ENCODE peak calls at places on chromosomes 3 and 15, in six cellular contexts. Z is ELR; X is stimulated activated CD4-positive, alpha-beta T cell treated with anti-CD3 and anti-CD28 coated beads, Interleukin-4, amount 100 ng/mL, for 4 hours; L is nucleus accumbens; I is cardiac muscle cell; V is stimulated activated naive CD8-positive, alpha-beta T cell treated with anti-CD3 and anti-CD28 coated beads, Interleukin-15, Interleukin-2, amounts not matched to agents 100 U/mL and 50 U/mL, for 24 hours. K is an unnamed sample.

GRCh38 chr15:38398134-38398533 is 55.8 kb upstream of the FAM98B start:
- DNase-seq in V (no peak), L (no peak), Z (peak), X (no peak), I (no peak), K (peak)

GRCh38 chr3:31004025-31004678 is 109.7 kb upstream of the GADL1 start:
- DNase-seq in L (no peak), V (no peak), X (no peak), Z (peak), I (peak), K (peak)

GRCh38 chr3:72036899-72037298 is 252.0 kb upstream of the PROK2 start:
- DNase-seq in L (no peak), I (no peak), V (no peak), X (no peak), Z (no peak), K (peak)

GRCh38 chr15:82571722-82572222 is 31.5 kb upstream of the RPS17 start:
- DNase-seq in L (peak), I (peak), X (no peak), V (no peak), Z (peak), K (peak)

GRCh38 chr3:73556520-73557371 is 68.0 kb downstream of the PDZRN3 start:
- DNase-seq in X (no peak), I (peak), Z (no peak), L (no peak), V (no peak), K (peak)

GRCh38 chr3:126300761-126301481 is 56.3 kb downstream of the KLF15 start:
- DNase-seq in Z (no peak), X (no peak), I (no peak), V (no peak), L (peak), K (no peak)

GRCh38 chr3:40681658-40682055 is 156.9 kb downstream of the ZNF621 start:
- DNase-seq in L (no peak), Z (no peak), X (no peak), I (no peak), V (no peak), K (peak)

GRCh38 chr15:70299931-70300858 is 202.5 kb upstream of the TLE3 start:
- DNase-seq in L (no peak), V (peak), I (no peak), X (peak), Z (no peak), K (no peak)

GRCh38 chr3:116020495-116020894 is 397.2 kb downstream of the GAP43 start:
- DNase-seq in X (no peak), V (no peak), L (no peak), Z (peak), I (no peak), K (no peak)

GRCh38 chr3:196179380-196180308 is 31.6 kb downstream of the ZDHHC19 start:
- DNase-seq in L (peak), Z (peak), I (no peak), V (peak), X (peak), K (peak)

GRCh38 chr15:90001683-90002427 is 731 bp downstream of the ZNF710 start:
- DNase-seq in X (peak), Z (peak), I (peak), V (peak), L (peak), K (peak)

GRCh38 chr15:97059276-97059675 is 728.8 kb downstream of the NR2F2 start:
- DNase-seq in I (no peak), Z (no peak), X (no peak), L (no peak), V (no peak), K (no peak)

GRCh38 chr15:43966646-43967045 is 139.8 kb downstream of the WDR76 start:
- DNase-seq in L (no peak), Z (no peak), V (no peak), X (no peak), I (no peak), K (peak)

GRCh38 chr15:63407612-63408011 is 26.0 kb upstream of the CA12 start:
- DNase-seq in Z (no peak), L (no peak), I (no peak), V (no peak), X (no peak), K (no peak)

GRCh38 chr3:17905996-17906395 is 163.6 kb upstream of the TBC1D5 start:
- DNase-seq in Z (no peak), I (no peak), L (no peak), X (no peak), V (no peak), K (peak)

GRCh38 chr15:73873889-73874511 is 636 bp downstream of the TBC1D21 start:
- DNase-seq in V (peak), Z (peak), I (peak), X (peak), L (no peak), K (peak)

GRCh38 chr3:133880287-133880686 is 15.4 kb downstream of the RAB6B start:
- DNase-seq in I (no peak), L (no peak), X (no peak), V (no peak), Z (no peak), K (no peak)

GRCh38 chr3:172232579-172232978 is 193.2 kb downstream of the FNDC3B start:
- DNase-seq in I (no peak), Z (no peak), X (no peak), V (no peak), L (no peak), K (no peak)

GRCh38 chr3:141412936-141413354 is 44.6 kb downstream of the ZBTB38 start:
- DNase-seq in Z (no peak), I (no peak), V (peak), X (no peak), L (peak), K (peak)

GRCh38 chr3:103923907-103924306 is 1442.8 kb upstream of the ALCAM start:
- DNase-seq in I (no peak), V (no peak), Z (no peak), X (no peak), L (no peak), K (no peak)

GRCh38 chr15:78629031-78629715 is 8.4 kb upstream of the CHRNA3 start:
- DNase-seq in L (no peak), I (no peak), V (no peak), X (no peak), Z (no peak), K (no peak)

GRCh38 chr3:64242435-64242834 is 17.2 kb upstream of the PRICKLE2 start:
- DNase-seq in X (no peak), L (no peak), Z (no peak), V (no peak), I (peak), K (no peak)

GRCh38 chr3:189292667-189293478 is 121.1 kb downstream of the TPRG1 start:
- DNase-seq in X (no peak), V (no peak), I (no peak), Z (no peak), L (no peak), K (peak)

GRCh38 chr3:12512534-12513101 is 28.3 kb downstream of the TSEN2 start:
- DNase-seq in Z (no peak), X (no peak), L (no peak), V (no peak), I (no peak), K (no peak)

GRCh38 chr3:97108136-97108535 is 293.7 kb downstream of the EPHA6 start:
- DNase-seq in L (no peak), Z (no peak), I (no peak), V (no peak), X (no peak), K (no peak)

GRCh38 chr3:178131801-178132200 is 404.4 kb upstream of the KCNMB2 start:
- DNase-seq in Z (peak), V (no peak), X (no peak), I (no peak), L (no peak), K (peak)

K was measured in LHCN-M2.